ENCODE peak calls at places on chromosomes 1 and 21, in six cellular contexts. Q is GM12891, E is HepG2, U is H1, Y is K562, L is GM12878. O is an unnamed sample.
A peak's percentile ranks its signal among the peaks of the same experiment; 100 is the strongest.

GRCh38 chr1:230095938-230096337 is 28.9 kb downstream of the GALNT2 start:
- DNase-seq in Q (no peak), E (no peak), U (no peak), Y (no peak), L (no peak), O (no peak)

GRCh38 chr1:33049381-33049780 is 12.7 kb upstream of the AK2 start:
- DNase-seq in Q (no peak), E (no peak), U (no peak), Y (no peak), L (no peak), O (no peak)

GRCh38 chr1:167935252-167936067 is 1.0 kb upstream of the DCAF6 start:
- DNase-seq in Q (no peak), E (peak; percentile 63), U (peak; percentile 57), Y (peak; percentile 72), L (no peak), O (no peak)

GRCh38 chr1:87403047-87403820 is 74.6 kb downstream of the LMO4 start:
- DNase-seq in Q (no peak), E (no peak), U (no peak), Y (no peak), L (no peak), O (no peak)

GRCh38 chr1:115911298-115911697 is 65.0 kb upstream of the SLC22A15 start:
- DNase-seq in Q (no peak), E (no peak), U (no peak), Y (no peak), L (no peak), O (no peak)

GRCh38 chr1:221431068-221431651 is 310.7 kb downstream of the DUSP10 start:
- DNase-seq in Q (no peak), E (no peak), U (no peak), Y (no peak), L (no peak), O (no peak)

GRCh38 chr1:167128261-167129227 is 34.7 kb downstream of the STYXL2 start:
- DNase-seq in Q (no peak), E (no peak), U (peak; percentile 20), Y (no peak), L (no peak), O (no peak)

GRCh38 chr1:21510885-21511578 is 1.8 kb downstream of the ALPL start:
- DNase-seq in Q (no peak), E (no peak), U (no peak), Y (peak; percentile 29), L (no peak), O (no peak)

GRCh38 chr1:76867342-76868130 is at the start of gene ST6GALNAC5:
- DNase-seq in Q (peak; percentile 10), E (no peak), U (peak; percentile 71), Y (no peak), L (no peak), O (no peak)

GRCh38 chr1:152761609-152762213 is 3.9 kb downstream of the KPRP start:
- DNase-seq in Q (no peak), E (no peak), U (no peak), Y (no peak), L (no peak), O (no peak)

GRCh38 chr1:105608713-105609112 is 1447.8 kb upstream of the PRMT6 start:
- DNase-seq in Q (no peak), E (peak; percentile 4), U (no peak), Y (no peak), L (no peak), O (no peak)

GRCh38 chr1:183365093-183365492 is 53.1 kb downstream of the NMNAT2 start:
- DNase-seq in Q (no peak), E (no peak), U (no peak), Y (no peak), L (no peak), O (no peak)

GRCh38 chr1:46723901-46724300 is 5.0 kb upstream of the EFCAB14 start:
- DNase-seq in Q (no peak), E (no peak), U (no peak), Y (no peak), L (no peak), O (no peak)

GRCh38 chr1:202085682-202086373 is 36.9 kb upstream of the GPR37L1 start:
- DNase-seq in Q (no peak), E (peak; percentile 99), U (peak; percentile 56), Y (no peak), L (no peak), O (no peak)

GRCh38 chr1:50878434-50878833 is 81.6 kb downstream of the FAF1 start:
- DNase-seq in Q (no peak), E (no peak), U (no peak), Y (no peak), L (no peak), O (no peak)

GRCh38 chr1:96492236-96492635 is 229.3 kb upstream of the PTBP2 start:
- DNase-seq in Q (no peak), E (no peak), U (no peak), Y (no peak), L (no peak), O (no peak)

GRCh38 chr1:96918406-96918805 is 196.8 kb downstream of the PTBP2 start:
- DNase-seq in Q (no peak), E (no peak), U (no peak), Y (no peak), L (no peak), O (no peak)

GRCh38 chr21:44950016-44950326 is 10.1 kb downstream of the SLX9 start:
- DNase-seq in Q (no peak), E (no peak), U (no peak), Y (no peak), L (no peak), O (no peak)

GRCh38 chr1:153565529-153566374 is at the start of gene S100A2:
- DNase-seq in Q (peak; percentile 52), E (peak; percentile 40), U (no peak), Y (peak; percentile 35), L (peak; percentile 39), O (peak; percentile 55)

GRCh38 chr1:1914101-1914811 is 804 bp upstream of the CALML6 start:
- DNase-seq in Q (no peak), E (no peak), U (no peak), Y (peak; percentile 3), L (no peak), O (no peak)

GRCh38 chr1:164064501-164064900 is 494.5 kb upstream of the PBX1 start:
- DNase-seq in Q (no peak), E (no peak), U (no peak), Y (no peak), L (no peak), O (no peak)

GRCh38 chr1:94679336-94680007 is 137.9 kb upstream of the F3 start:
- DNase-seq in Q (no peak), E (no peak), U (no peak), Y (no peak), L (no peak), O (no peak)

GRCh38 chr1:88371396-88371795 is 312.7 kb upstream of the PKN2 start:
- DNase-seq in Q (no peak), E (no peak), U (no peak), Y (no peak), L (no peak), O (no peak)

GRCh38 chr1:179036844-179037465 is 11.3 kb downstream of the FAM20B start:
- DNase-seq in Q (no peak), E (no peak), U (no peak), Y (no peak), L (peak; percentile 43), O (no peak)

GRCh38 chr1:102578806-102579205 is 529.5 kb downstream of the COL11A1 start:
- DNase-seq in Q (no peak), E (no peak), U (no peak), Y (no peak), L (no peak), O (no peak)

GRCh38 chr1:201882665-201883132 is 6.0 kb upstream of the SHISA4 start:
- DNase-seq in Q (no peak), E (no peak), U (no peak), Y (peak; percentile 66), L (peak; percentile 7), O (no peak)

GRCh38 chr1:246152986-246153431 is 354.1 kb downstream of the SMYD3 start:
- DNase-seq in Q (no peak), E (no peak), U (no peak), Y (peak; percentile 86), L (no peak), O (no peak)

GRCh38 chr1:245337829-245338484 is 183.2 kb downstream of the KIF26B start:
- DNase-seq in Q (no peak), E (no peak), U (no peak), Y (peak; percentile 88), L (no peak), O (no peak)

GRCh38 chr1:212979340-212980122 is 29.2 kb downstream of the VASH2 start:
- DNase-seq in Q (no peak), E (no peak), U (peak; percentile 60), Y (no peak), L (peak; percentile 96), O (no peak)

GRCh38 chr1:218930879-218931278 is 242.8 kb upstream of the LYPLAL1 start:
- DNase-seq in Q (no peak), E (no peak), U (no peak), Y (no peak), L (no peak), O (no peak)

GRCh38 chr1:1295154-1295923 is 12.4 kb downstream of the ACAP3 start:
- DNase-seq in Q (no peak), E (no peak), U (no peak), Y (no peak), L (no peak), O (no peak)

GRCh38 chr1:41353744-41354143 is 7.5 kb upstream of the FOXO6 start:
- DNase-seq in Q (no peak), E (no peak), U (peak; percentile 26), Y (no peak), L (peak; percentile 59), O (peak; percentile 52)
- TF ChIP-seq POLR2A in Q (no peak), E (no peak), U (no peak), Y (no peak), L (no peak), O (no peak)

DNA sequence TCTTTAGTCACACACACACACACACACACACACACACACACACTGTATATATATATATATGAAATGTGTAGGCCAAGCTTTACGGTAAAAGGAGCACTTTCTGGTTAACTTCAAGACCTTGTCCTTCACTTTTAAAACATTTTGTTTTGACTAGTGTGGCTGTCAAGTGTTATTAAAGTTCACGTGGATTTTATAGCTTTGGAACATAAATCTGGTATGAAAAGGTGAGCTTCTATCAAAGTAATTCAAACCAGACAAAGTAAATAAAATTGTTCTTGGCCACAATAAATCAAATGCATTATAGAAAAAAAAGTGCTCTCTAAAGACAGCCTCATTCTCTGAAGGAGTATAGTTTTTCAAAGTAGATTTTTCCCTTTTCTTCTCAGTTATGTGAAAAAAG is 324.7 kb downstream of the RYR2 start:
- DNase-seq in Q (no peak), E (no peak), U (no peak), Y (no peak), L (no peak), O (no peak)
- TF ChIP-seq POLR2AphosphoS5 in Q (no peak), E (no peak), U (no peak), Y (no peak), L (no peak), O (no peak)

DNA sequence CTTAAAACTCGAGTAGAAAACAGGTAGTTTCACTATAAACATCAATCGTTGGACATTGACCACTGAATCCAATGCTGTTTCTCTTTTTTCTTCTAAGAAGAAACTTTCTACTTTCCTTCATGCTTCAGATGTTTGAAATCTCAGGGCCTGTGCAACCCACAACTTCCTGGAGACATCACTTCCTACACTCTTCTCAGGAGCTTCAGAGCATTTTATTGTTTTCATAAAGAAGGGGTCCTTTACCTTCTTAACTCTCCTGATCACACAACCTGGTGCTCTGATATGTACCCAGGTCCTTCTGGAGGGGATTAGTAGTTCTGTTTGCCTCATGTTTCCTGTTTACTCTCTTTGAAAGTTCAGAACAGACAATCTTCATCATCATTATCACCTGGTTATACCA is 113.0 kb upstream of the VAV3 start:
- DNase-seq in Q (no peak), E (no peak), U (no peak), Y (no peak), L (no peak), O (no peak)
- TF ChIP-seq TAF1 in Q (no peak), E (no peak), U (no peak), Y (no peak), L (no peak), O (no peak)

GRCh38 chr1:27192039-27192529 is 37.2 kb upstream of the SLC9A1 start:
- DNase-seq in Q (no peak), E (peak; percentile 78), U (no peak), Y (peak; percentile 20), L (no peak), O (no peak)
- TF ChIP-seq POLR2A in Q (no peak), E (no peak), U (no peak), Y (no peak), L (no peak), O (no peak)